ENCODE peak calls at places on chromosomes 1 and 21, in eight cellular contexts. A, S, J, N, E, Q, F and T are unnamed samples.

GRCh38 chr21:16324630-16325029 is 594.8 kb downstream of the USP25 start:
- DNase-seq in A (no peak), S (no peak), J (no peak), N (no peak), E (no peak), Q (no peak), F (no peak), T (no peak)

GRCh38 chr1:215824245-215824644 is 257.1 kb downstream of the KCTD3 start:
- DNase-seq in A (no peak), S (no peak), J (peak), N (no peak), E (peak), Q (no peak), F (no peak), T (no peak)

GRCh38 chr1:155051342-155051776 is 243 bp downstream of the ADAM15 start:
- DNase-seq in A (no peak), S (no peak), J (no peak), N (no peak), E (no peak), Q (no peak), F (no peak), T (no peak)

GRCh38 chr1:185916866-185917265 is 182.7 kb downstream of the HMCN1 start:
- DNase-seq in A (no peak), S (no peak), J (no peak), N (no peak), E (no peak), Q (no peak), F (no peak), T (no peak)

GRCh38 chr1:71521655-71522264 is 440.9 kb upstream of the ZRANB2 start:
- DNase-seq in A (no peak), S (peak), J (no peak), N (no peak), E (peak), Q (no peak), F (peak), T (no peak)

GRCh38 chr1:173470608-173471007 is 6.5 kb upstream of the PRDX6 start:
- DNase-seq in A (no peak), S (no peak), J (no peak), N (no peak), E (no peak), Q (no peak), F (no peak), T (no peak)

GRCh38 chr1:35532497-35533226 is 24.5 kb downstream of the KIAA0319L start:
- DNase-seq in A (no peak), S (no peak), J (no peak), N (no peak), E (peak), Q (no peak), F (no peak), T (no peak)

GRCh38 chr1:198883184-198883583 is 244.3 kb downstream of the PTPRC start:
- DNase-seq in A (no peak), S (no peak), J (no peak), N (no peak), E (peak), Q (no peak), F (no peak), T (no peak)

GRCh38 chr21:43654806-43655489 is 4.3 kb downstream of the HSF2BP start:
- DNase-seq in A (no peak), S (no peak), J (no peak), N (no peak), E (peak), Q (no peak), F (no peak), T (no peak)

GRCh38 chr1:184499626-184500025 is 112.8 kb downstream of the C1orf21 start:
- DNase-seq in A (no peak), S (no peak), J (no peak), N (no peak), E (no peak), Q (no peak), F (no peak), T (no peak)

GRCh38 chr1:41874903-41875411 is 43.8 kb downstream of the HIVEP3 start:
- DNase-seq in A (peak), S (no peak), J (peak), N (no peak), E (no peak), Q (peak), F (no peak), T (peak)

GRCh38 chr1:41872074-41872473 is 46.6 kb downstream of the HIVEP3 start:
- DNase-seq in A (no peak), S (no peak), J (no peak), N (no peak), E (no peak), Q (no peak), F (no peak), T (no peak)

GRCh38 chr1:41876533-41877445 is 41.9 kb downstream of the HIVEP3 start:
- DNase-seq in A (no peak), S (no peak), J (no peak), N (no peak), E (peak), Q (no peak), F (no peak), T (no peak)

GRCh38 chr1:41875487-41875886 is 43.2 kb downstream of the HIVEP3 start:
- DNase-seq in A (peak), S (no peak), J (no peak), N (no peak), E (no peak), Q (peak), F (no peak), T (no peak)

GRCh38 chr1:41874350-41874749 is 44.4 kb downstream of the HIVEP3 start:
- DNase-seq in A (no peak), S (no peak), J (no peak), N (no peak), E (no peak), Q (no peak), F (no peak), T (no peak)
- H3K27ac ChIP-seq in A (peak), S (no peak), J (no peak), N (no peak), E (no peak), Q (no peak), F (no peak), T (no peak)

DNA sequence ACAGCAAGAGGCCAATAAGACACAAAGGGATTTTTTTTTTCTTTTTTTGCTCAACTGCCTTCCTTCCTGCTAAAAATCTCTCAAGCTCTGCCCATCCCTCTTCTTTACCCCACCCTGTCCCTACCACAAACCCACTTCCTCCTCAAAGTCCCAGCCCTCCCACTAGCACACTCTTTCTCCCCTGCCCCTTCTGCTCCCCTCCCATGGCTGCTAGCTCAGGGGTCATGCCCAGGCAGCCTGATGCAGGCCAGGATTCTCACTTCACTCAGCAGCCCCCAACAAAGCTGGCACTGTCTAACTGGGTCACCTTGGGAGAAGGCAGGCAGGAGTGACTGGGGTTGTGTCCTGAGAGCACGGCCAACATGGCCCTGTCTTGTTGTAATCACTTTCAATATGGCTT is 28.8 kb upstream of the PPP2R5A start:
- DNase-seq in A (no peak), S (no peak), J (no peak), N (peak), E (no peak), Q (no peak), F (no peak), T (no peak)
- H3K27ac ChIP-seq in A (no peak), S (no peak), J (no peak), N (peak), E (no peak), Q (no peak), F (no peak), T (no peak)

GRCh38 chr1:25774921-25775774 is 24.8 kb upstream of the SELENON start:
- DNase-seq in A (no peak), S (no peak), J (no peak), N (peak), E (peak), Q (no peak), F (no peak), T (no peak)
- H3K27ac ChIP-seq in A (no peak), S (no peak), J (no peak), N (peak), E (no peak), Q (no peak), F (peak), T (no peak)

GRCh38 chr1:53539711-53540603 is 80.8 kb downstream of the DMRTB1 start:
- DNase-seq in A (no peak), S (no peak), J (no peak), N (no peak), E (no peak), Q (no peak), F (no peak), T (no peak)
- H3K27ac ChIP-seq in A (no peak), S (no peak), J (no peak), N (no peak), E (no peak), Q (no peak), F (no peak), T (no peak)

DNA sequence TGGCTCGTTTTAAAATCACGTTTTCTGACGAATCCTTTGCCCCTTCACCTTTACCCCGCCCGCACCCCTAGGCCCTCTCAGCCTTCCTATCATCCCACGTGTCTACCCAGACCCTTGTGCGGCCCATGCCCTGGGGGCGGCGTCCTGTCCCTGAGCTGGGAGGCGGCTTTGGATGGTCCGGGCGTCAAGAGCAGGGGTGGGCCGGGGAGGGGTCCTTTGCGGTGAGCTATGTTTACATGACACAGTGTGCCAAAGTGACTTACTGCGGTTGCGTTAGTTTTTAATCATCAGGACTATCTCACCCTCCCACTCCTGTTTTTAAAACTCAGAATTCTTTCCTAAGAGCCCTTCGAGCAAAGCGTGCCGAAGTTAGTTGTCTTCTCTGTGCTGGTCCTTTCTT is 144.6 kb downstream of the PGBD5 start:
- DNase-seq in A (no peak), S (no peak), J (no peak), N (no peak), E (no peak), Q (no peak), F (no peak), T (no peak)
- H3K27ac ChIP-seq in A (no peak), S (no peak), J (no peak), N (no peak), E (no peak), Q (no peak), F (no peak), T (no peak)

DNA sequence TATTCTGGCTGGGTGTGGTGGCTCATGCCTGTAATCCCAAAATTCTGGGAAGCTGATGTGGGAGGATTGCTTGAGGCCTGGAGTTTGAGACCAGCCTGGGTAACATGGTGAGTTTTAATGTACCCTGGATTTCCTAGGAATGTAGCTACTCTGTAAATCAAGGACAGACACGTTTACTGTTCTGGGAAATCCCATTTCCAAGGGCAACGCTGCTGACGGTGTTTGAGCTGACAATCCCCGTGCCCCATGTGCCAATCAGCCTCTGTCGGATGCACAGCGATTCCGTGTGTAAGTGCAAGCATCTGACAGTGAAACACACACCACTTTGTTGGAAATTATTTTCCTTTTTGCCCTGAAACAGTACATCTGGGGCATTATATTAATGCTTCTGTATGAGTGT is 8.1 kb downstream of the CORT start:
- DNase-seq in A (no peak), S (no peak), J (no peak), N (no peak), E (no peak), Q (no peak), F (no peak), T (no peak)
- H3K27ac ChIP-seq in A (peak), S (no peak), J (no peak), N (no peak), E (no peak), Q (no peak), F (no peak), T (no peak)

GRCh38 chr1:225816643-225817538 is 7.0 kb downstream of the EPHX1 start:
- DNase-seq in A (peak), S (peak), J (no peak), N (no peak), E (no peak), Q (peak), F (peak), T (no peak)
- H3K27ac ChIP-seq in A (peak), S (peak), J (no peak), N (no peak), E (no peak), Q (peak), F (peak), T (peak)

GRCh38 chr1:43716559-43717281 is 9.4 kb downstream of the ST3GAL3 start:
- DNase-seq in A (no peak), S (no peak), J (no peak), N (no peak), E (peak), Q (no peak), F (no peak), T (no peak)

GRCh38 chr1:43722825-43723224 is 15.5 kb downstream of the ST3GAL3 start:
- DNase-seq in A (no peak), S (no peak), J (no peak), N (no peak), E (no peak), Q (no peak), F (no peak), T (no peak)

DNA sequence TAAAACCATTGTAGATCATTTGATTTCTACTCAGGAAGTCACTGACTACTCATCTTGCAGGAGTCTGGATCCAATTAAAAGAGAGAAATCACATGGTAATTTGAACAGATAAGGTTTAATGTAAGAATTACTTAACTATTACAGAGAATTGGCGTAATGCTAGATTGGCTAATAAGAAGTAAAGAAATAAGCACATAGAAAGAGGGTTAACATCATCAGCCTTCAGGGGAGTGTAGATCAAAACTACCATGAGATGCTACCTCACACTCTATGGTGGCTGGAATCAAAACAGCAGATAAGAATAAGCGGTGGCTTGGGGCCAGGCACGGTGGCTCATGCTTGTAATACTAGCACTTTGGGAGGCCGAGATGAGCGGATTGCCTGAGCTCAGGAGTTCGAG is 11.7 kb downstream of the ST3GAL3 start:
- DNase-seq in A (no peak), S (no peak), J (no peak), N (no peak), E (no peak), Q (no peak), F (no peak), T (no peak)
- H3K27ac ChIP-seq in A (no peak), S (no peak), J (no peak), N (no peak), E (no peak), Q (no peak), F (no peak), T (no peak)

GRCh38 chr1:244150665-244151064 is 99.6 kb downstream of the ZBTB18 start:
- DNase-seq in A (no peak), S (no peak), J (no peak), N (no peak), E (no peak), Q (no peak), F (no peak), T (no peak)
- H3K27ac ChIP-seq in A (no peak), S (no peak), J (no peak), N (no peak), E (no peak), Q (no peak), F (no peak), T (no peak)

DNA sequence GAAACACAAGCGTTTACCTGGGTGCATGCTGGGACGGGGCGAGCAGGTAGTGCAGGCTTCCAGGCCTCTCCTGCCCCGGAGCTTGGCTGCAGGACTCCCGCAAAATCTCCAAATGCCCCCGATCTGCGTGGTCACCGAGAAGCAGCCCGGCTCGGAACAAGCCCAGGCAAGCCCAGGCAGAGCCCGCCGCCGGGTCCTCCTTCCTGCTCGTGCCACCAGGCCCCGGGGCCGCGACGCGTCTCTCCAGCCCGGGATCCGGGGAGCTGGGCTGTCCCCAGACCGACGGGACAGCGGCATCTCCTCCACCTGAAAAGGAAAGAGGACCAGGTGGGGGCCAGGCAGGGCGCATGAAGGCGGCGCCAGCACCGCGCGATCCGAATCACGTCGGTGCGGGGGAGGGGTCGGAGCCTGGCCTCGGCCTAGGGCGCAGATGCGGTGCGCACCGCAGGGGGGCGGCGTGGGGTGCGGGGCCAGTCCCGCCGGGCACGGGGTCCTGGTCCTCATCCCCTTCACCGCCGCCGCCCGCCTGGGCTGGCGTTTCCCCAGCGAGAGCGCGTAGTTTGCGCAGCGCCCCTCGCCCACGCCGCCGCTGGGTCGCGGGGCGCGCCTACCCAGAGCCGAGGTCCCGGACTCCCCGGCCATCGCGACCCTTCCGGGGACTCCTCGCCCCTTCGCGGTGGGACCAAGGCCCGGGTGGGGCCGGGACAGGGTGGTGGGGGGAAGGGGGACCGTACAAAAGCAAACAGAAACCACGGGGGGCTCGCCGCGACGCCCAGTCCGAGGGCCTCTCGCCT is 52.4 kb upstream of the H6PD start:
- DNase-seq in A (peak), S (peak), J (peak), N (no peak), E (peak), Q (peak), F (peak), T (peak)
- H3K27ac ChIP-seq in A (peak), S (no peak), J (no peak), N (no peak), E (peak), Q (peak), F (peak), T (peak)